ENCODE peak calls at places on chromosomes 12 and 14, in nine cellular contexts. F, P, D, Z, H, O, S, Y and L are unnamed samples.

GRCh38 chr12:6295187-6295811 is 15.2 kb upstream of the PLEKHG6 start:
- DNase-seq in F (peak; percentile 97), P (peak; percentile 86), D (peak; percentile 72), Z (peak; percentile 91), H (peak; percentile 93), O (no peak), S (no peak), Y (no peak), L (peak; percentile 79)

GRCh38 chr12:12890492-12890814 is 909 bp upstream of the GPRC5A start:
- DNase-seq in F (no peak), P (peak; percentile 57), D (no peak), Z (no peak), H (no peak), O (no peak), S (no peak), Y (no peak), L (no peak)

GRCh38 chr14:86521032-86521730 is 991.2 kb downstream of the FLRT2 start:
- DNase-seq in F (no peak), P (no peak), D (no peak), Z (no peak), H (no peak), O (no peak), S (no peak), Y (no peak), L (no peak)

GRCh38 chr14:24171422-24172260 is at the start of gene REC8:
- DNase-seq in F (no peak), P (peak; percentile 64), D (peak; percentile 93), Z (peak; percentile 95), H (no peak), O (peak; percentile 77), S (peak; percentile 95), Y (peak; percentile 90), L (no peak)

GRCh38 chr14:60151715-60152114 is 13.5 kb downstream of the DHRS7 start:
- DNase-seq in F (peak; percentile 85), P (peak; percentile 44), D (peak; percentile 67), Z (peak; percentile 50), H (peak; percentile 84), O (peak; percentile 45), S (peak; percentile 84), Y (peak; percentile 79), L (peak; percentile 89)

GRCh38 chr14:73741876-73742519 is 27.8 kb upstream of the PNMA1 start:
- DNase-seq in F (no peak), P (peak; percentile 49), D (no peak), Z (peak; percentile 52), H (no peak), O (no peak), S (peak; percentile 76), Y (no peak), L (no peak)

GRCh38 chr14:106652494-106652893 is 1126.1 kb downstream of the TMEM121 start:
- DNase-seq in F (no peak), P (no peak), D (no peak), Z (no peak), H (peak; percentile 25), O (no peak), S (no peak), Y (no peak), L (no peak)

GRCh38 chr12:121453629-121454028 is 53.7 kb downstream of the RNF34 start:
- DNase-seq in F (no peak), P (no peak), D (no peak), Z (no peak), H (no peak), O (no peak), S (peak; percentile 61), Y (no peak), L (no peak)

GRCh38 chr12:68853396-68854077 is 45.6 kb downstream of the MDM2 start:
- DNase-seq in F (no peak), P (no peak), D (no peak), Z (no peak), H (no peak), O (no peak), S (no peak), Y (no peak), L (no peak)

GRCh38 chr12:68854554-68854953 is 46.6 kb downstream of the MDM2 start:
- DNase-seq in F (no peak), P (no peak), D (no peak), Z (no peak), H (no peak), O (no peak), S (no peak), Y (no peak), L (no peak)

GRCh38 chr12:68850390-68850789 is 42.4 kb downstream of the MDM2 start:
- DNase-seq in F (no peak), P (no peak), D (no peak), Z (no peak), H (no peak), O (no peak), S (no peak), Y (no peak), L (no peak)

GRCh38 chr12:68854078-68854468 is 46.1 kb downstream of the MDM2 start:
- DNase-seq in F (no peak), P (no peak), D (no peak), Z (no peak), H (no peak), O (no peak), S (no peak), Y (no peak), L (no peak)

DNA sequence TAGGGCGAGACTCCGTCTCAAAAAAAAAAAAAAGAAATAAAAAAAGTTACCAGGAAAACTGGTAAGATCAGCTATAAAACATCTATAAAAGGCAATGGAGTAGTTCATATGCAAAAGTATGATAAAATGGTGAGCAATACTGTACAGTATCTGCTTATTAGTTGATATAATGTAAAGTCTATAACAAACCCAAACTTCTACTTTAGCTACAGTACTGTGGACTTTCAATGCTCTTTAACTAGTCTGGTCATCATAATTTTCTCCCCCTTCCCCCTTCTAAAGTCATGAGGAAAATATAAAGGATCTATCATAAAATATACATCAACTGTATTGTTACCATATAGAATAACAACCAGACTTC is 43.6 kb downstream of the MDM2 start:
- DNase-seq in F (no peak), P (no peak), D (no peak), Z (no peak), H (no peak), O (no peak), S (no peak), Y (no peak), L (no peak)
- H3K4me3 ChIP-seq in F (no peak overlapping the region), P (no peak overlapping the region), D (no peak overlapping the region), Z (no peak overlapping the region), H (no peak overlapping the region), O (no peak overlapping the region), S (no peak overlapping the region), Y (no peak overlapping the region), L (no peak overlapping the region)

GRCh38 chr12:49672351-49673181 is 34.6 kb downstream of the FMNL3 start:
- DNase-seq in F (no peak), P (no peak), D (no peak), Z (no peak), H (no peak), O (no peak), S (no peak), Y (no peak), L (no peak)
- H3K4me3 ChIP-seq in F (no peak overlapping the region), P (no peak overlapping the region), D (no peak overlapping the region), Z (no peak overlapping the region), H (no peak overlapping the region), O (no peak overlapping the region), S (no peak overlapping the region), Y (no peak overlapping the region), L (peak overlapping the region; percentile 23)

GRCh38 chr12:62438098-62438692 is 28.4 kb upstream of the MON2 start:
- DNase-seq in F (peak; percentile 69), P (peak; percentile 74), D (peak; percentile 12), Z (peak; percentile 79), H (peak; percentile 24), O (peak; percentile 64), S (no peak), Y (peak; percentile 32), L (peak; percentile 87)

GRCh38 chr12:62434504-62435336 is 31.9 kb upstream of the MON2 start:
- DNase-seq in F (no peak), P (no peak), D (no peak), Z (no peak), H (no peak), O (no peak), S (no peak), Y (no peak), L (no peak)

GRCh38 chr12:62435337-62436163 is 31.1 kb upstream of the MON2 start:
- DNase-seq in F (peak; percentile 80), P (peak; percentile 50), D (peak; percentile 46), Z (peak; percentile 80), H (peak; percentile 40), O (peak; percentile 41), S (peak; percentile 78), Y (peak; percentile 22), L (peak; percentile 75)

GRCh38 chr12:62436164-62436503 is 30.5 kb upstream of the MON2 start:
- DNase-seq in F (no peak), P (no peak), D (no peak), Z (no peak), H (no peak), O (no peak), S (no peak), Y (no peak), L (no peak)
- H3K4me3 ChIP-seq in F (no peak overlapping the region), P (no peak overlapping the region), D (peak overlapping the region; percentile 57), Z (no peak overlapping the region), H (no peak overlapping the region), O (no peak overlapping the region), S (peak overlapping the region; percentile 78), Y (no peak overlapping the region), L (no peak overlapping the region)

GRCh38 chr14:100067971-100068959 is 3.0 kb downstream of the EVL start:
- DNase-seq in F (no peak), P (peak; percentile 34), D (peak; percentile 59), Z (no peak), H (peak; percentile 79), O (no peak), S (no peak), Y (peak; percentile 87), L (no peak)
- H3K4me3 ChIP-seq in F (no peak overlapping the region), P (peak overlapping the region; percentile 4), D (no peak overlapping the region), Z (no peak overlapping the region), H (no peak overlapping the region), O (no peak overlapping the region), S (peak overlapping the region; percentile 14), Y (peak overlapping the region; percentile 42), L (no peak overlapping the region)

DNA sequence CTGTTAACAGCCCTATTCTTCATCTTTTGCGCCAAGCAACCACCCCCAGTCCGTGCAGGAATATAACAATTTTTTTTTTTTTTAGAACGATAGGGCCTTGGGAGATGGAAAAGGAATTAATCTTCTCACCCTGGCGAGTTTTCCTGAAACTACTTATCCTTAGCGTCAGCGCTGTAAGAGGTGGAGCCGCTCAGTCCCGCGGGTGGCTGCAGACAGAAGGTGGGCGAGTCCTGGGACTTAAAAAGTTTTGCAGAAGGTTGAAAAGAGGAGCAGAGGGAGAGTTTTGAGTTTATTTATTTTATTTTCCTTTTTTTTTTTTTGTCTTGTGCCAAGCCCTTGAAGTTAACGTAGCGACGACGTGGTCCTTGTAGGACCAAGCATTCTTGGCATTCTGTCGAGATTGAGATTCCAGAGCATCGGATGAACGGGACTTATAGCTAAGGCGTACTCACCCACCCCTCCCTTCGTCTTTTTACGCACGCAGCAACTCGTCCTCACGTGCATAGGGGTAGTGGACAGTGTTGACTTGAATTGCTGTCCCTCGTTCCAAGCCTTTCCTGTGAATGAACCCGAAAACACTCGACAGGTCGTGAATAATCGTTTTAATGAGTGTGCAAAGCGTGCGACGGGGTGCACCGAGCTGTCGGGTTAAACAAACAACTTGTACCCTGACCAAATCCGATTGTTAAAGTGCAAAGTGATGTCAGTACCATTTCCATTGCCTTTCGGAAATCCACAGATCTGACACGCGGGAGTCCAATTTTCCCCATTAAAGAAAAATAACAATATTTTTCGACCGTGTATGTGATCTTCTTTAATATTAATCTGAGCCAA is 11.4 kb downstream of the FOXG1 start:
- DNase-seq in F (no peak), P (no peak), D (no peak), Z (no peak), H (no peak), O (no peak), S (no peak), Y (no peak), L (no peak)
- H3K4me3 ChIP-seq in F (no peak overlapping the region), P (no peak overlapping the region), D (peak overlapping the region; percentile 8), Z (no peak overlapping the region), H (no peak overlapping the region), O (no peak overlapping the region), S (no peak overlapping the region), Y (no peak overlapping the region), L (no peak overlapping the region)